ENCODE peak calls at places on chromosome 17, in eight cellular contexts. B is cardiac muscle cell, P is gastrocnemius medialis, J is HepG2, V is lung, I is GM23338, K is mesenchymal stem cell, L is Caco-2. X is an unnamed sample.

GRCh38 chr17:64085650-64086005 is 44.3 kb downstream of the ERN1 start:
- DNase-seq in B (no peak), P (no peak), J (no peak), V (no peak), I (no peak), K (no peak), L (no peak), X (no peak)

GRCh38 chr17:59331929-59332889 is 754 bp downstream of the YPEL2 start:
- DNase-seq in B (peak; percentile 45), P (peak; percentile 72), J (no peak), V (peak; percentile 56), I (peak; percentile 52), K (peak; percentile 34), L (peak; percentile 48), X (peak; percentile 9)

GRCh38 chr17:7729841-7730240 is 12.3 kb downstream of the DNAH2 start:
- DNase-seq in B (no peak), P (no peak), J (no peak), V (no peak), I (no peak), K (no peak), L (no peak), X (no peak)

GRCh38 chr17:28515518-28515917 is 9.4 kb downstream of the FOXN1 start:
- DNase-seq in B (no peak), P (no peak), J (no peak), V (no peak), I (no peak), K (no peak), L (no peak), X (no peak)

GRCh38 chr17:956905-957304 is 22.7 kb downstream of the NXN start:
- DNase-seq in B (peak; percentile 46), P (peak; percentile 35), J (no peak), V (no peak), I (no peak), K (peak; percentile 83), L (no peak), X (no peak)

GRCh38 chr17:77675411-77675810 is 283.1 kb upstream of the TNRC6C start:
- DNase-seq in B (no peak), P (no peak), J (no peak), V (no peak), I (no peak), K (no peak), L (no peak), X (no peak)

GRCh38 chr17:66855204-66855603 is 20.3 kb downstream of the CACNG5 start:
- DNase-seq in B (no peak), P (no peak), J (no peak), V (no peak), I (peak; percentile 73), K (no peak), L (peak; percentile 36), X (no peak)

GRCh38 chr17:74163271-74163821 is 40.1 kb upstream of the RPL38 start:
- DNase-seq in B (no peak), P (no peak), J (no peak), V (no peak), I (peak; percentile 39), K (no peak), L (no peak), X (no peak)

GRCh38 chr17:63425478-63425877 is 20.6 kb downstream of the CYB561 start:
- DNase-seq in B (peak; percentile 84), P (peak; percentile 67), J (peak; percentile 80), V (peak; percentile 74), I (peak; percentile 92), K (peak; percentile 84), L (peak; percentile 83), X (peak; percentile 71)

GRCh38 chr17:30290696-30291570 is 811 bp downstream of the BLMH start:
- DNase-seq in B (peak; percentile 58), P (peak; percentile 18), J (peak; percentile 35), V (peak; percentile 36), I (peak; percentile 70), K (peak; percentile 59), L (peak; percentile 60), X (peak; percentile 24)

GRCh38 chr17:60463157-60463820 is 41.0 kb downstream of the CHCT1 start:
- DNase-seq in B (no peak), P (no peak), J (no peak), V (no peak), I (no peak), K (peak; percentile 22), L (no peak), X (no peak)

GRCh38 chr17:13005530-13005929 is 12.3 kb downstream of the ELAC2 start:
- DNase-seq in B (no peak), P (no peak), J (no peak), V (no peak), I (no peak), K (no peak), L (no peak), X (no peak)

GRCh38 chr17:75088902-75089417 is 1.2 kb downstream of the SLC16A5 start:
- DNase-seq in B (no peak), P (no peak), J (peak; percentile 57), V (peak; percentile 69), I (peak; percentile 37), K (peak; percentile 68), L (peak; percentile 25), X (no peak)

GRCh38 chr17:63649813-63650212 is 27.6 kb downstream of the MAP3K3 start:
- DNase-seq in B (no peak), P (no peak), J (no peak), V (peak; percentile 31), I (no peak), K (no peak), L (no peak), X (no peak)

GRCh38 chr17:33474789-33475188 is 181.7 kb upstream of the ASIC2 start:
- DNase-seq in B (no peak), P (no peak), J (no peak), V (no peak), I (no peak), K (no peak), L (no peak), X (no peak)

GRCh38 chr17:69267219-69267618 is 38.6 kb upstream of the ABCA10 start:
- DNase-seq in B (no peak), P (no peak), J (no peak), V (no peak), I (no peak), K (no peak), L (no peak), X (no peak)

GRCh38 chr17:63948521-63948920 is 16.4 kb upstream of the CD79B start:
- DNase-seq in B (no peak), P (no peak), J (no peak), V (no peak), I (no peak), K (no peak), L (no peak), X (no peak)

GRCh38 chr17:64148699-64149098 is 18.8 kb upstream of the ERN1 start:
- DNase-seq in B (no peak), P (peak; percentile 91), J (no peak), V (no peak), I (peak; percentile 14), K (no peak), L (no peak), X (no peak)

DNA sequence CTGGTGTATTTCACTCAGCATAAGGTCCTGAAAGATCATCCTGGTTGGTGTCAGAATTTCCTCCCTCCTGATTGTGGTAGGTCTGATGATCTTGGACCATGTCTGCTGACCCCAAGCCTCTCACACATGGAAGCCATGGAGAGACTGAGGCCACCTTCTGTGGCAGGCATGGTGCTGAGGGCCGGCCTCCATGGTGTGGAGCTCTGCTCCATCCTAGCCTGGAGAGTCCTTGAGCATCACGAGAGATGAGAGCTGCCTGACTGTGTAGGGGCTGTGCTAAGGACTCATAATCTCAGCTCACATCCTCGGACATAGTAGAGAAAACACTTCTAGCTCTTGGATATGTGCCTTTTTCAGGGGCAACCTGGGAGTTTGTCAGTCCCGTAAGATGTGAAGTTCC is 40.6 kb downstream of the MPRIP start:
- DNase-seq in B (no peak), P (no peak), J (no peak), V (no peak), I (no peak), K (no peak), L (no peak), X (no peak)
- H3K4me1 ChIP-seq in B (peaks cover 24% of the 10 kb centered on the region), P (peaks cover 65% of the 10 kb centered on the region), J (peaks cover 48% of the 10 kb centered on the region), V (peaks cover 33% of the 10 kb centered on the region), I (no peaks in the 10 kb centered on the region), K (peaks cover 3% of the 10 kb centered on the region), L (peaks cover 29% of the 10 kb centered on the region), X (peaks cover 15% of the 10 kb centered on the region)

DNA sequence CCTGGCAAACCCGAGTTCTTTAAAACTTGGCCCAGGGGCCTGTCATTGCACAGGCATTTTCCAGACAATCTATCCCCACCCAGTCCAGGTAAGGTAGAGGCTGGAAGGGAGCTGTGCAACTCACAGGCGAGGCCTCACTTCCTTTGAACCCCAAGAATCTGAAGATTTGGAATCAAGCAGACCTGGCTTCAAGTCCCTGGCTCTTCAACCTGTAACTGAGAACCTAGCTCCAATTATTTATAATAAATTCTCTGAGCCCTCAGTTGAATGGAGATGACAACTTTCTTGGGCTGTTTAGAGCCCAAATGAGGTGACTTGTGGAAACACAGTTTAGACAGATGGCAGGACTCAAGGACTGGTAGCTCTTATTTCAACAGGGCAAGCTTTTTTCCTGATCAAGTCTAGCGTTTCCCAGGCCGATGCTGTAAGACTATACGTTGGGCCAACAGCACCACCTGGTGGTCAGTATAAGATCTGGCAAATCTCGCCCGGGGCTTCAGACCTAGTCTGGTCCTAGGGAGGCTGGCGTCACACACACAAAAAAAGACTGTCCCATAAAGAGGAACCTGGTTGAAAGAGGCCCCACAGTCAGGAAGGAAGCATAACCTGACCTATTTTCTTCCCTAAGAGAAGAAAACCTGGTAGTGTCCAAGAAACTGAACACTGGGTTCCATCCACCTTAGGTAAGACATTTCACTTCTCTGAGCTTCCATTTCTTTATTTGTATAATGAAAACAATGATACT is 117.9 kb downstream of the C17orf67 start:
- DNase-seq in B (peak; percentile 93), P (peak; percentile 68), J (peak; percentile 65), V (peak; percentile 84), I (peak; percentile 94), K (peak; percentile 84), L (peak; percentile 81), X (peak; percentile 60)
- H3K4me1 ChIP-seq in B (no peaks in the 10 kb centered on the region), P (no peaks in the 10 kb centered on the region), J (no peaks in the 10 kb centered on the region), V (no peaks in the 10 kb centered on the region), I (peaks cover 3% of the 10 kb centered on the region), K (peaks cover 8% of the 10 kb centered on the region), L (no peaks in the 10 kb centered on the region), X (no peaks in the 10 kb centered on the region)

GRCh38 chr17:16446338-16446983 is 31.1 kb downstream of the TRPV2 start:
- DNase-seq in B (no peak), P (no peak), J (no peak), V (no peak), I (peak; percentile 54), K (no peak), L (no peak), X (peak; percentile 8)

GRCh38 chr17:16450028-16450427 is 34.7 kb downstream of the TRPV2 start:
- DNase-seq in B (no peak), P (no peak), J (no peak), V (no peak), I (no peak), K (no peak), L (no peak), X (no peak)

GRCh38 chr17:16448490-16448889 is 33.1 kb downstream of the TRPV2 start:
- DNase-seq in B (no peak), P (no peak), J (no peak), V (no peak), I (no peak), K (no peak), L (no peak), X (no peak)

GRCh38 chr17:16449121-16449570 is 33.8 kb downstream of the TRPV2 start:
- DNase-seq in B (no peak), P (no peak), J (no peak), V (no peak), I (no peak), K (peak; percentile 60), L (no peak), X (no peak)

GRCh38 chr17:16447676-16448075 is 32.3 kb downstream of the TRPV2 start:
- DNase-seq in B (no peak), P (no peak), J (no peak), V (no peak), I (no peak), K (no peak), L (no peak), X (no peak)
- H3K4me1 ChIP-seq in B (peaks cover 5% of the 10 kb centered on the region), P (no peaks in the 10 kb centered on the region), J (peaks cover 47% of the 10 kb centered on the region), V (peaks cover 7% of the 10 kb centered on the region), I (peaks cover 5% of the 10 kb centered on the region), K (peaks cover 24% of the 10 kb centered on the region), L (peaks cover 18% of the 10 kb centered on the region), X (peaks cover 6% of the 10 kb centered on the region)

GRCh38 chr17:80260791-80261158 is at the start of gene RNF213:
- DNase-seq in B (peak; percentile 70), P (peak; percentile 35), J (no peak), V (peak; percentile 41), I (peak; percentile 64), K (peak; percentile 40), L (peak; percentile 66), X (peak; percentile 54)
- H3K4me1 ChIP-seq in B (no peaks in the 10 kb centered on the region), P (peaks cover 27% of the 10 kb centered on the region), J (peaks cover 50% of the 10 kb centered on the region), V (peaks cover 18% of the 10 kb centered on the region), I (peaks cover 41% of the 10 kb centered on the region), K (peaks cover 37% of the 10 kb centered on the region), L (peaks cover 30% of the 10 kb centered on the region), X (peaks cover 53% of the 10 kb centered on the region)